ENCODE peak calls at places on chromosome 1, in nine cellular contexts. V, M, P, I, R, G, O, Z and W are unnamed samples.

GRCh38 chr1:15627343-15627988 is 10.2 kb downstream of the DDI2 start:
- DNase-seq in V (no peak), M (peak; percentile 8), P (no peak), I (no peak), R (no peak), G (no peak), O (no peak), Z (peak; percentile 83), W (no peak)

GRCh38 chr1:158509471-158510161 is 37.6 kb downstream of the OR10R2 start:
- DNase-seq in V (no peak), M (no peak), P (peak; percentile 18), I (no peak), R (no peak), G (no peak), O (no peak), Z (no peak), W (no peak)

GRCh38 chr1:163697137-163697536 is 375.4 kb downstream of the NUF2 start:
- DNase-seq in V (no peak), M (no peak), P (no peak), I (no peak), R (no peak), G (no peak), O (no peak), Z (no peak), W (no peak)

GRCh38 chr1:193456883-193457282 is 270.5 kb upstream of the B3GALT2 start:
- DNase-seq in V (no peak), M (no peak), P (no peak), I (no peak), R (no peak), G (no peak), O (no peak), Z (no peak), W (no peak)

GRCh38 chr1:68201546-68202238 is 30.6 kb downstream of the WLS start:
- DNase-seq in V (no peak), M (no peak), P (no peak), I (no peak), R (no peak), G (no peak), O (no peak), Z (peak; percentile 50), W (no peak)

GRCh38 chr1:55720243-55720642 is 505.1 kb upstream of the USP24 start:
- DNase-seq in V (no peak), M (no peak), P (no peak), I (no peak), R (no peak), G (no peak), O (peak; percentile 55), Z (peak; percentile 79), W (no peak)

GRCh38 chr1:4483031-4483625 is 171.3 kb upstream of the AJAP1 start:
- DNase-seq in V (no peak), M (no peak), P (no peak), I (no peak), R (no peak), G (no peak), O (no peak), Z (no peak), W (no peak)

GRCh38 chr1:117059334-117059677 is 820 bp upstream of the TTF2 start:
- DNase-seq in V (peak; percentile 80), M (peak; percentile 70), P (no peak), I (peak; percentile 67), R (peak; percentile 83), G (peak; percentile 83), O (no peak), Z (no peak), W (no peak)

GRCh38 chr1:17128361-17128760 is 9.1 kb upstream of the PADI2 start:
- DNase-seq in V (no peak), M (no peak), P (no peak), I (no peak), R (no peak), G (no peak), O (no peak), Z (peak; percentile 99), W (no peak)

GRCh38 chr1:16721871-16722641 is 18.3 kb upstream of the RNU1-4 start:
- DNase-seq in V (no peak), M (no peak), P (no peak), I (no peak), R (no peak), G (peak; percentile 21), O (no peak), Z (no peak), W (no peak)

GRCh38 chr1:219027161-219027673 is 146.5 kb upstream of the LYPLAL1 start:
- DNase-seq in V (no peak), M (no peak), P (no peak), I (no peak), R (no peak), G (no peak), O (no peak), Z (peak; percentile 58), W (no peak)

GRCh38 chr1:34763142-34763781 is 3.7 kb downstream of the GJB4 start:
- DNase-seq in V (no peak), M (no peak), P (no peak), I (no peak), R (no peak), G (no peak), O (no peak), Z (peak; percentile 23), W (no peak)

GRCh38 chr1:160115545-160116276 is at the start of gene ATP1A2:
- DNase-seq in V (no peak), M (no peak), P (no peak), I (no peak), R (no peak), G (peak; percentile 77), O (peak; percentile 62), Z (no peak), W (no peak)

GRCh38 chr1:41454406-41454805 is 30.1 kb downstream of the EDN2 start:
- DNase-seq in V (no peak), M (no peak), P (no peak), I (no peak), R (no peak), G (peak; percentile 96), O (peak; percentile 29), Z (peak; percentile 58), W (no peak)

GRCh38 chr1:204151562-204152309 is at the start of gene ETNK2:
- DNase-seq in V (peak; percentile 42), M (no peak), P (no peak), I (peak; percentile 49), R (peak; percentile 77), G (peak; percentile 85), O (peak; percentile 51), Z (peak; percentile 19), W (no peak)